ENCODE peak calls at places on chromosomes 16 and 17, in ten cellular contexts. D, M, J, N, Q, K, I, A, O and T are unnamed samples.
A peak's percentile ranks its signal among the peaks of the same experiment; 100 is the strongest.

GRCh38 chr16:16075463-16076399 is 126.3 kb downstream of the ABCC1 start:
- DNase-seq in Q (peak; percentile 99), A (no peak), O (peak; percentile 55), M (peak; percentile 41), K (peak; percentile 51), N (peak; percentile 69), I (no peak), J (peak; percentile 26), D (no peak), T (no peak)

GRCh38 chr16:13780406-13780805 is 139.5 kb upstream of the ERCC4 start:
- DNase-seq in I (no peak), J (no peak), D (no peak), M (no peak), K (no peak), O (no peak), N (no peak), Q (no peak), A (no peak), T (no peak)

GRCh38 chr16:35792516-35793285 is 2333.3 kb downstream of the TP53TG3F start:
- DNase-seq in M (no peak), A (no peak), I (no peak), J (no peak), Q (no peak), K (no peak), O (no peak), N (no peak), D (no peak), T (no peak)

GRCh38 chr16:69273009-69273408 is 38.1 kb upstream of the VPS4A start:
- DNase-seq in N (no peak), M (peak; percentile 78), D (no peak), O (no peak), I (no peak), Q (no peak), K (no peak), A (no peak), J (no peak), T (no peak)

GRCh38 chr17:76506408-76507328 is 5.4 kb upstream of the RHBDF2 start:
- DNase-seq in I (peak; percentile 77), J (peak; percentile 85), K (peak; percentile 82), O (no peak), D (peak; percentile 51), A (peak; percentile 83), Q (peak; percentile 77), M (peak; percentile 39), N (peak; percentile 82), T (peak; percentile 74)

GRCh38 chr16:8571061-8571596 is 19.2 kb downstream of the TMEM114 start:
- DNase-seq in K (no peak), M (peak; percentile 75), Q (peak; percentile 30), A (no peak), D (no peak), I (no peak), J (no peak), N (no peak), O (no peak), T (no peak)

GRCh38 chr17:3966720-3967363 is 2.6 kb upstream of the ATP2A3 start:
- DNase-seq in Q (no peak), D (no peak), A (no peak), N (no peak), I (no peak), O (no peak), M (no peak), J (peak; percentile 89), K (no peak), T (no peak)

GRCh38 chr16:73171380-73171779 is 123.5 kb upstream of the ZFHX3 start:
- DNase-seq in D (no peak), I (no peak), O (no peak), N (no peak), A (no peak), K (no peak), M (peak; percentile 13), Q (no peak), J (no peak), T (no peak)

GRCh38 chr17:49337900-49338299 is 24.1 kb downstream of the ZNF652 start:
- DNase-seq in Q (no peak), K (peak; percentile 77), A (no peak), M (peak; percentile 81), J (no peak), O (no peak), I (peak; percentile 28), D (no peak), N (no peak), T (no peak)

GRCh38 chr17:20930065-20930760 is 112.6 kb downstream of the USP22 start:
- DNase-seq in J (no peak), I (no peak), N (no peak), A (no peak), Q (no peak), O (no peak), M (peak; percentile 56), K (no peak), D (no peak), T (no peak)

GRCh38 chr17:20935740-20936139 is 107.1 kb downstream of the USP22 start:
- DNase-seq in N (no peak), A (no peak), K (no peak), D (no peak), I (no peak), J (no peak), Q (no peak), M (peak; percentile 84), O (no peak), T (no peak)

GRCh38 chr17:20938244-20938643 is 104.6 kb downstream of the USP22 start:
- DNase-seq in O (no peak), Q (no peak), K (no peak), M (no peak), J (no peak), A (no peak), D (no peak), I (no peak), N (no peak), T (no peak)

GRCh38 chr17:20934288-20934687 is 108.5 kb downstream of the USP22 start:
- DNase-seq in K (no peak), O (no peak), M (peak; percentile 7), A (no peak), D (no peak), N (no peak), Q (no peak), I (no peak), J (no peak), T (no peak)
- H3K27ac ChIP-seq in K (no peak overlapping the region), O (no peak overlapping the region), M (no peak overlapping the region), A (no peak overlapping the region), D (no peak overlapping the region), N (no peak overlapping the region), Q (no peak overlapping the region), I (peak overlapping the region; percentile 87), J (no peak overlapping the region), T (no peak overlapping the region)

DNA sequence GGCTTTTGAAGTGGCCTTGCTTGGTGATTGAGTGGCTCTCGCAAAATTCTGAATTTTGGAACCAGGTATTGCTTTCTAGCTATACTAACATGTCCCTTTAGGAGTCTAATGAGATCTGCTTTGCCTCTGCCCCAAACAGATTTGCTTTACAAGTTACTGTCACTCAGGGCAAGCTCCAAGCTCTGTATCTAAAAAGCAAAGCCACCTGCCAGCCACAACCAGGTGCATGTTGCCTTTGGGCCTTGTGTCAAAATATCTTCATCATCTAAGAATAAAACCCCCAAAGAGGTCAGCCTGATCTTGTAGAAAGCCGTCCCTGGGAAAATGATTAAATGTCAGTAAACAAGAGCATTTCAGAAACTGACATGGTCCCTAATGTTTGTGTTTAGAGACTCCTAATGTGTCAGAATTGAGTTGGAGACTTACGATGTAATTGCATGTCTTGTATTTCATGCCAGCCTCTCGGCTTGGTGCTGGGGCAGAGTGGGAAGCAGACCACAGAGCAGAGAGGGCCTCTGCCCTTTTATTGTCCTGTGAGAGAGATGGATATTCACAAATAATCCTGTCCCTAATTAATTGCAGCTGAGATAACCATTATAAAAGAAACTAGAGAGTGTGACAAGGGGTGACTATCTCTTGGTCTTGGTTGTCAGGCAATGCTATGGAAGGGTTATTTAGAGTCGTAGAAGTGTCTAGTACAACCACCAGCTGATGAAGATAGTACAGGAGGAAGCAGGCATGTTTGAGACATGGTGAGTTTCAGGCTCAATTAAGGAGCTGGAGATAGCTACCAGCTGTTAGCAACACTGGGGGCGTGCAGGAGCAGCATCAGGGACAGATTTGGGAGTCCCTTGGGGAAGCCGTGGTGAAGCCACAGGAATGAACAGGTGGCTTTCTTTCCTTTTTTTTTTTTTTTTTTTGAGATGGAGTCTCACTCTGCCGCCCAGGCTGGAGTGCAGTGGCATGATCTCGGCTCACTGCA is 90.7 kb downstream of the PITPNC1 start:
- DNase-seq in D (no peak), I (no peak), A (no peak), K (no peak), Q (no peak), O (no peak), J (no peak), N (no peak), M (no peak), T (no peak)
- TF ChIP-seq CTCF in D (no peak), I (no peak), A (no peak), K (no peak), Q (no peak), O (no peak), J (no peak), N (no peak), M (no peak), T (no peak)

GRCh38 chr16:88452485-88453216 is 429 bp upstream of the ZFPM1 start:
- DNase-seq in I (peak; percentile 95), A (peak; percentile 97), K (peak; percentile 95), Q (peak; percentile 72), D (peak; percentile 87), J (peak; percentile 99), N (peak; percentile 96), M (peak; percentile 89), O (peak; percentile 84), T (peak; percentile 99)
- H3K27me3 ChIP-seq in I (peaks cover 8% of the 10 kb centered on the region), A (no peaks in the 10 kb centered on the region), K (no peaks in the 10 kb centered on the region), Q (peaks cover 14% of the 10 kb centered on the region), D (no peaks in the 10 kb centered on the region), J (no peaks in the 10 kb centered on the region), N (no peaks in the 10 kb centered on the region), M (peaks cover 4% of the 10 kb centered on the region), O (no peaks in the 10 kb centered on the region), T (no peaks in the 10 kb centered on the region)

GRCh38 chr16:31125844-31126243 is 8.4 kb downstream of the KAT8 start:
- DNase-seq in Q (no peak), O (no peak), D (no peak), I (no peak), M (no peak), A (no peak), N (no peak), J (no peak), K (no peak), T (no peak)

GRCh38 chr16:31129568-31130335 is 5.8 kb downstream of the PRSS8 start:
- DNase-seq in O (no peak), M (peak; percentile 51), Q (peak; percentile 57), A (no peak), N (peak; percentile 68), I (peak; percentile 57), J (peak; percentile 49), D (no peak), K (no peak), T (no peak)

GRCh38 chr16:31130336-31130812 is 5.2 kb downstream of the PRSS8 start:
- DNase-seq in I (no peak), D (no peak), N (no peak), O (no peak), A (no peak), M (no peak), K (no peak), Q (peak; percentile 93), J (peak; percentile 62), T (no peak)

GRCh38 chr16:31128711-31129567 is 6.6 kb downstream of the PRSS8 start:
- DNase-seq in N (peak; percentile 84), J (peak; percentile 70), O (no peak), M (no peak), D (no peak), I (no peak), Q (peak; percentile 99), A (no peak), K (no peak), T (no peak)

DNA sequence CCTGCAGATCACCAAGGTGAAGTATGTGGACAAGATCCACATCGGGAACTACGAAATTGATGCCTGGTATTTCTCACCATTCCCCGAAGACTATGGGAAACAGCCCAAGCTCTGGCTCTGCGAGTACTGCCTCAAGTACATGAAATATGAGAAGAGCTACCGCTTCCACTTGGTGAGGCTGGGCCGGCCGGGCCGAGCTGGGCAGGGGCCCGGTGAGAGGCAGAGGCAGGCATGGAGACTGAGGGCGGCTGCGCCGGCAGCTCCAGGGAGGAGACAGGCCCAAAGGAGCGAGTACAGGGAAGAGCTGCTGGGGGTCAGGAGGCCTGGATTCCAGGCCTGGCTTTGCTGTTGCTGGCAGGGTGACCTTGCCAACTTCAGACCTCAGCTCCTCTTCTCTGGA is 8.3 kb downstream of the PRSS8 start:
- DNase-seq in D (no peak), N (no peak), A (no peak), I (no peak), O (no peak), K (no peak), J (no peak), Q (no peak), M (no peak), T (no peak)
- H3K27ac ChIP-seq in D (no peak overlapping the region), N (no peak overlapping the region), A (no peak overlapping the region), I (no peak overlapping the region), O (peak overlapping the region; percentile 67), K (no peak overlapping the region), J (peak overlapping the region; percentile 94), Q (peak overlapping the region; percentile 95), M (no peak overlapping the region), T (no peak overlapping the region)